ENCODE peak calls at places on chromosome 14, in ten cellular contexts. P is K562, W is H1, F is stomach, A is sigmoid colon, D is esophagus muscularis mucosa, E is transverse colon, Z is SK-N-SH, J is GM12878, U is upper lobe of left lung. T is an unnamed sample.

GRCh38 chr14:30292591-30292990 is 266.4 kb upstream of the G2E3 start:
- DNase-seq in P (no peak), W (no peak), F (no peak), A (no peak), D (no peak), E (no peak), Z (no peak), J (no peak), U (no peak), T (no peak)

GRCh38 chr14:101462726-101463565 is 98.3 kb upstream of the DIO3 start:
- DNase-seq in P (no peak), W (no peak), F (peak), A (no peak), D (no peak), E (no peak), Z (no peak), J (no peak), U (no peak), T (no peak)

GRCh38 chr14:65043893-65044595 is 57.3 kb downstream of the FNTB start:
- DNase-seq in P (no peak), W (no peak), F (no peak), A (no peak), D (no peak), E (no peak), Z (no peak), J (no peak), U (peak), T (no peak)

GRCh38 chr14:91929700-91930099 is 17.8 kb downstream of the FBLN5 start:
- DNase-seq in P (no peak), W (no peak), F (no peak), A (no peak), D (no peak), E (no peak), Z (no peak), J (no peak), U (no peak), T (no peak)

GRCh38 chr14:59130472-59130871 is 58.0 kb upstream of the DAAM1 start:
- DNase-seq in P (no peak), W (no peak), F (no peak), A (peak), D (no peak), E (no peak), Z (no peak), J (no peak), U (no peak), T (no peak)

GRCh38 chr14:36134026-36134425 is 42.5 kb downstream of the PTCSC3 start:
- DNase-seq in P (no peak), W (no peak), F (no peak), A (no peak), D (no peak), E (no peak), Z (no peak), J (no peak), U (no peak), T (no peak)

GRCh38 chr14:36212577-36212976 is 36.1 kb upstream of the PTCSC3 start:
- DNase-seq in P (no peak), W (no peak), F (no peak), A (no peak), D (no peak), E (no peak), Z (no peak), J (no peak), U (no peak), T (no peak)

GRCh38 chr14:62189698-62190097 is 427.5 kb downstream of the SNAPC1 start:
- DNase-seq in P (no peak), W (no peak), F (no peak), A (no peak), D (no peak), E (no peak), Z (no peak), J (no peak), U (no peak), T (no peak)

GRCh38 chr14:54364555-54365415 is 32.0 kb upstream of the CDKN3 start:
- DNase-seq in P (no peak), W (peak), F (no peak), A (no peak), D (no peak), E (no peak), Z (no peak), J (no peak), U (no peak), T (peak)

GRCh38 chr14:33851931-33852330 is 98.9 kb downstream of the EGLN3 start:
- DNase-seq in P (no peak), W (no peak), F (no peak), A (no peak), D (peak), E (no peak), Z (no peak), J (no peak), U (no peak), T (no peak)

GRCh38 chr14:57205953-57206352 is 62.8 kb downstream of the EXOC5 start:
- DNase-seq in P (no peak), W (no peak), F (no peak), A (no peak), D (no peak), E (no peak), Z (no peak), J (no peak), U (no peak), T (no peak)

GRCh38 chr14:97747282-97747681 is 950.1 kb downstream of the VRK1 start:
- DNase-seq in P (no peak), W (no peak), F (no peak), A (no peak), D (no peak), E (no peak), Z (no peak), J (no peak), U (no peak), T (no peak)

GRCh38 chr14:73188501-73188903 is 48.8 kb upstream of the PAPLN start:
- DNase-seq in P (no peak), W (no peak), F (no peak), A (no peak), D (no peak), E (no peak), Z (no peak), J (no peak), U (no peak), T (no peak)

GRCh38 chr14:51677276-51677675 is 25.6 kb downstream of the FRMD6 start:
- DNase-seq in P (no peak), W (no peak), F (no peak), A (no peak), D (no peak), E (no peak), Z (peak), J (no peak), U (no peak), T (no peak)

GRCh38 chr14:54967496-54967895 is 59.4 kb downstream of the WDHD1 start:
- DNase-seq in P (no peak), W (no peak), F (no peak), A (no peak), D (no peak), E (no peak), Z (no peak), J (no peak), U (no peak), T (no peak)

GRCh38 chr14:101435546-101435945 is 125.7 kb upstream of the DIO3 start:
- DNase-seq in P (no peak), W (no peak), F (no peak), A (no peak), D (no peak), E (no peak), Z (no peak), J (no peak), U (no peak), T (no peak)

GRCh38 chr14:50941151-50941550 is 3.1 kb downstream of the PYGL start:
- DNase-seq in P (no peak), W (no peak), F (no peak), A (no peak), D (no peak), E (no peak), Z (no peak), J (no peak), U (no peak), T (no peak)

GRCh38 chr14:70665448-70666363 is 24.0 kb downstream of the TTC9 start:
- DNase-seq in P (no peak), W (no peak), F (peak), A (no peak), D (no peak), E (peak), Z (no peak), J (peak), U (no peak), T (no peak)

DNA sequence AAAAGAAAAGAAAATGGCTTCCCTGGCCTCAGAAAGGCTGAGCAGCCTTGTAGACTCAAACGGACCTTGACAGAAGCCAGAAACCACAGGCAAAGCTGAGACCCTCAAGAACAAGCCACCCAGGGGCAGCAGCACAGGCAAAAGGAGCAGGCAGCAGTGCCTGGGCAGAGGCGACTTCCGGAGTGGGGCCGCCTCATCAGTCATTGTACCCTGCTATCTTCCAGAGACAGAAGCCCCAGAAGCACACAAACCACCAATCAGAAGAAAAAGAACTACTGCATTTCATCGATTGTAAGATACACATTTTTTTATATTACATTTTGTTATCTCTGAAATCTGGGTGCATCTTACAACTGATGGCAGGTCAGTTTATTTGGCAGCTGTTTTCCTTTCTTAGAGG is 58.2 kb upstream of the ZFP36L1 start:
- DNase-seq in P (peak), W (no peak), F (no peak), A (no peak), D (peak), E (no peak), Z (no peak), J (no peak), U (no peak), T (no peak)
- TF ChIP-seq POLR2AphosphoS5 in P (no peak), W (no peak), F (no peak), A (no peak), D (no peak), E (no peak), Z (no peak), J (no peak), U (no peak), T (no peak)

GRCh38 chr14:68767248-68767645 is 25.6 kb downstream of the ZFP36L1 start:
- DNase-seq in P (no peak), W (no peak), F (no peak), A (no peak), D (no peak), E (no peak), Z (no peak), J (no peak), U (no peak), T (no peak)
- TF ChIP-seq EP300 in P (no peak), W (no peak), F (no peak), A (no peak), D (no peak), E (no peak), Z (no peak), J (no peak), U (no peak), T (no peak)

GRCh38 chr14:85538636-85539035 is 8.7 kb downstream of the FLRT2 start:
- DNase-seq in P (no peak), W (no peak), F (no peak), A (no peak), D (no peak), E (no peak), Z (no peak), J (no peak), U (no peak), T (no peak)
- H3K4me3 ChIP-seq in P (no peak), W (no peak), F (no peak), A (no peak), D (no peak), E (no peak), Z (no peak), J (no peak), U (no peak), T (no peak)

GRCh38 chr14:75418779-75419768 is 8.7 kb upstream of the JDP2 start:
- DNase-seq in P (peak), W (peak), F (peak), A (no peak), D (no peak), E (peak), Z (no peak), J (peak), U (no peak), T (no peak)
- TF ChIP-seq POLR2AphosphoS5 in P (no peak), W (no peak), F (no peak), A (no peak), D (no peak), E (no peak), Z (no peak), J (peak), U (no peak), T (no peak)

GRCh38 chr14:105304565-105304964 is 3.8 kb upstream of the BRF1 start:
- DNase-seq in P (no peak), W (no peak), F (no peak), A (no peak), D (no peak), E (no peak), Z (no peak), J (no peak), U (no peak), T (no peak)

GRCh38 chr14:105307052-105307727 is 6.4 kb upstream of the BRF1 start:
- DNase-seq in P (no peak), W (no peak), F (no peak), A (no peak), D (no peak), E (no peak), Z (peak), J (no peak), U (no peak), T (no peak)

GRCh38 chr14:105303949-105304348 is 3.1 kb upstream of the BRF1 start:
- DNase-seq in P (no peak), W (no peak), F (no peak), A (no peak), D (no peak), E (peak), Z (no peak), J (no peak), U (no peak), T (no peak)

GRCh38 chr14:105305769-105306168 is 5.0 kb upstream of the BRF1 start:
- DNase-seq in P (no peak), W (no peak), F (no peak), A (no peak), D (no peak), E (no peak), Z (no peak), J (no peak), U (no peak), T (no peak)

DNA sequence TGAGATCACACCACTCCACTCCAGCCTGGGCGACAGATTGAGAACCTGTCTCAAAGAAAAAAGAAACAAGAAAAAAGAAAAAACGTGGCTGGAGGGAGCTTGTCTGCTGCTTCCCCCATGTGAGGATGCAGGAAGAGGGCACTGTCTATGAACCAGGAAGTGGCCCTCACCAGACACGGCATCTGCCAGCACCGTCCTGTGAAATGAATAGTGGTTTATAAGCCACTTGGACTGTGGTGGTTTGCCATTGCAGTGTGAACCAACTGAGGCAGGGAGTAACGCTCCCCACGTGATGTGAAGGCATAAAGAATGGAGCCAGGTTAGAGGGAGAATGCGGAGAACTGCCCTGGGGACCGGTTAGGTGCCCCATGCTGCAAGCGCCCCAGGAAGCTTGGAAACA is 4.5 kb upstream of the BRF1 start:
- DNase-seq in P (no peak), W (no peak), F (no peak), A (no peak), D (no peak), E (no peak), Z (no peak), J (no peak), U (no peak), T (no peak)
- TF ChIP-seq EP300 in P (no peak), W (no peak), F (no peak), A (no peak), D (no peak), E (no peak), Z (no peak), J (no peak), U (no peak), T (no peak)

DNA sequence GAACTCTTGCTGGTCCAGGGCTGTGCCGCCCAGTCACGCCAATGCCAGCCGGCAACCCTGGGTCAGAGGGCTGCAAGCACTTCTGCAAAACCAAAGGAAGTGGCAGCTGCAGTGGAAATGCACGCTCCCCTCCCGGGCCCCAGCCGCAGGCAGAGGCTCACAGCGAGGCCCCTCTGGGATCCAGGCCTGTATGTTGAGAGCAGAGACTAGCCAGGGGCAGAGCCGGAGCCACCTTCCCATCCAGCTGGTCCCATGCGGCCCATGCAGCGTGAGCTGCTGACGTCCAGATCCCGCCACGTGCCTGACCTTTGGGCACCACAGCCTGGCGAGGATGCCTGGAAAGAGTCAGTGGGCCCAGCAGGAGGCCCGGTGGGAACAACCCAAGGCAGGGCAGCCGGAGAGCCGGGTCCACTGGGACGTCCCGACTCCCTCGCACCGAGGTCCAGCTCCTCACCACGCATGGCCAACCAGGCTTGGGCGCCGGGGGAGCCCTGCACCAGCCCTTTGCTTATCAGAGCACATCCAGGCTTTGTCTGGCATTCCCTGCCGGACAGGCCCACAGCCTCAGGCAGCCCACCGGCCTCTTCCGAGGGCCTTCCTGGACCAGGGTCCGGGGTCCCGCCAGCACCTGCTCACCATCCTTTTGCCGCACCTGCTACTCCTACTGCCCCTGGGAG is 4.3 kb downstream of the GPR132 start:
- DNase-seq in P (no peak), W (no peak), F (peak), A (peak), D (no peak), E (peak), Z (peak), J (no peak), U (peak), T (peak)
- H3K4me3 ChIP-seq in P (no peak), W (no peak), F (peak), A (no peak), D (peak), E (no peak), Z (no peak), J (peak), U (peak), T (peak)

GRCh38 chr14:49770212-49770817 is 2.4 kb downstream of the KLHDC2 start:
- DNase-seq in P (no peak), W (no peak), F (peak), A (no peak), D (no peak), E (peak), Z (no peak), J (no peak), U (no peak), T (no peak)
- TF ChIP-seq POLR2AphosphoS5 in P (no peak), W (no peak), F (peak), A (no peak), D (no peak), E (peak), Z (peak), J (no peak), U (no peak), T (no peak)

GRCh38 chr14:102711207-102711606 is 66.0 kb upstream of the TRAF3 start:
- DNase-seq in P (no peak), W (peak), F (no peak), A (no peak), D (no peak), E (no peak), Z (peak), J (no peak), U (no peak), T (no peak)
- TF ChIP-seq EP300 in P (no peak), W (no peak), F (no peak), A (no peak), D (no peak), E (no peak), Z (no peak), J (no peak), U (no peak), T (no peak)

DNA sequence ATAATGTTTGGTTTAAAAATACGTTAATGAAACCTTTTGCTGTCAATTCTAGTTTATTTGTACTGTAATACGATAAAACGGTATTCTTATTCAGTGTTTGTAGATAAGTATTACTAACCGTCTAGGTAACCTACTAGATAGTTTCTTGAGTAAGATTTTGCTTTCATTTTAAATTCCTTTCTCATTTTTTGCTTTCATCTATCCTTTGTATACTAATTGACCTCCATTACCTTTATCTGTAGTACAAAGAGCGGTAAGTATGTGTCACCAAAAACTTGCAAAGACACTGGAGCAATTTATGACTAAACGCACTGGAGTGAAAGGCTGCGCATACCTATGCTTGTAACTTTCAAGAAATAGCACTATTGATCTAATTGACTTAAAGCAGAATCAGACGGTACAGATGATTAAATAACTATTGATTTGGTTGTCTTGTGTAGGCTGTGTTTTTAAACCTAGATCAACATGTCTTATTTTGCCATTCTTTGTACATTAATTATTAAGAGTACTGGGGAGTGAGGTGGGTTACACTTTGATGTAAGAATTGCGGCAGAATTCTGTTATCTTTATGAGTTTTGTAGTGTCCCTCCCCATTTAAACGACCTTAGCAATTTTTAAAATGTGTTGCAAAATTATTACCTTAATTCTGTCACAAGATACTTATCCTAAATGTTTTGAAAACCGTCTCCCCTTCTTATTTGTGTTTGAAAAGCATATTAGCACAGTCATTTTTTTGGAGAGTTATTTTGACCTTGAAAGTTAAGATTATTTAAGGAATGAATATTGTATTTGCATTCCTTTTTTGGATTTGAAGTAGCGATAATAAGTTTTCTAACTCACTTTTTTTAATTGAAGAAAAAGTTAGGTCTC is 1.9 kb downstream of the ARHGAP5 start:
- DNase-seq in P (no peak), W (no peak), F (no peak), A (no peak), D (no peak), E (no peak), Z (no peak), J (no peak), U (no peak), T (no peak)
- H3K4me3 ChIP-seq in P (peak), W (peak), F (peak), A (peak), D (peak), E (peak), Z (peak), J (peak), U (peak), T (peak)

GRCh38 chr14:77761205-77761931 is 412 bp upstream of the SNW1 start:
- DNase-seq in P (peak), W (no peak), F (no peak), A (peak), D (no peak), E (peak), Z (peak), J (peak), U (no peak), T (no peak)
- TF ChIP-seq POLR2AphosphoS5 in P (no peak), W (no peak), F (no peak), A (no peak), D (no peak), E (no peak), Z (no peak), J (no peak), U (no peak), T (no peak)

T was measured in suprapubic skin.